ENCODE peak calls at places on chromosome 16, in four cellular contexts. One of them, this sample, is unnamed.

GRCh38 chr16:53434436-53435065 is at the start of gene RBL2:
- DNase-seq in fibroblast of pulmonary artery: peak
- DNase-seq in cardiac muscle cell: peak
- DNase-seq in MM.1S: peak
- DNase-seq in this sample: peak

GRCh38 chr16:88435437-88436355 is 17.4 kb upstream of the ZFPM1 start:
- DNase-seq in fibroblast of pulmonary artery: no peak
- DNase-seq in MM.1S: no peak
- DNase-seq in cardiac muscle cell: no peak
- DNase-seq in this sample: no peak

GRCh38 chr16:31487720-31488629 is 5.1 kb downstream of the SLC5A2 start:
- DNase-seq in cardiac muscle cell: peak
- DNase-seq in MM.1S: peak
- DNase-seq in fibroblast of pulmonary artery: no peak
- DNase-seq in this sample: peak

GRCh38 chr16:54210437-54211081 is 76.0 kb downstream of the IRX3 start:
- DNase-seq in MM.1S: no peak
- DNase-seq in fibroblast of pulmonary artery: no peak
- DNase-seq in cardiac muscle cell: no peak
- DNase-seq in this sample: no peak

GRCh38 chr16:12767897-12768296 is 35.8 kb downstream of the CPPED1 start:
- DNase-seq in cardiac muscle cell: peak
- DNase-seq in fibroblast of pulmonary artery: no peak
- DNase-seq in MM.1S: no peak
- DNase-seq in this sample: peak

GRCh38 chr16:4660454-4661007 is 32.8 kb upstream of the NUDT16L1 start:
- DNase-seq in MM.1S: no peak
- DNase-seq in cardiac muscle cell: peak
- DNase-seq in fibroblast of pulmonary artery: peak
- DNase-seq in this sample: peak

GRCh38 chr16:4675864-4676786 is 17.2 kb upstream of the NUDT16L1 start:
- DNase-seq in MM.1S: no peak
- DNase-seq in cardiac muscle cell: no peak
- DNase-seq in fibroblast of pulmonary artery: no peak
- DNase-seq in this sample: no peak

GRCh38 chr16:74667215-74667765 is 613 bp upstream of the RFWD3 start:
- DNase-seq in fibroblast of pulmonary artery: peak
- DNase-seq in MM.1S: peak
- DNase-seq in cardiac muscle cell: peak
- DNase-seq in this sample: peak

GRCh38 chr16:89409161-89409711 is 81.1 kb downstream of the ANKRD11 start:
- DNase-seq in cardiac muscle cell: peak
- DNase-seq in MM.1S: no peak
- DNase-seq in fibroblast of pulmonary artery: peak
- DNase-seq in this sample: peak

GRCh38 chr16:48607056-48607825 is 2.7 kb downstream of the N4BP1 start:
- DNase-seq in cardiac muscle cell: peak
- DNase-seq in fibroblast of pulmonary artery: peak
- DNase-seq in MM.1S: no peak
- DNase-seq in this sample: peak

GRCh38 chr16:56988161-56988947 is 1.0 kb upstream of the NLRC5 start:
- DNase-seq in cardiac muscle cell: peak
- DNase-seq in MM.1S: no peak
- DNase-seq in fibroblast of pulmonary artery: no peak
- DNase-seq in this sample: peak

GRCh38 chr16:56611281-56611833 is 3.0 kb downstream of the MT2A start:
- DNase-seq in fibroblast of pulmonary artery: peak
- DNase-seq in MM.1S: no peak
- DNase-seq in cardiac muscle cell: peak
- DNase-seq in this sample: peak

GRCh38 chr16:57607676-57608461 is 20.6 kb upstream of the ADGRG1 start:
- DNase-seq in MM.1S: no peak
- DNase-seq in cardiac muscle cell: no peak
- DNase-seq in fibroblast of pulmonary artery: no peak
- DNase-seq in this sample: no peak

GRCh38 chr16:27168790-27169189 is 34.5 kb upstream of the KDM8 start:
- DNase-seq in MM.1S: no peak
- DNase-seq in fibroblast of pulmonary artery: no peak
- DNase-seq in cardiac muscle cell: no peak
- DNase-seq in this sample: no peak

GRCh38 chr16:81647527-81647926 is 131.6 kb upstream of the PLCG2 start:
- DNase-seq in fibroblast of pulmonary artery: peak
- DNase-seq in cardiac muscle cell: no peak
- DNase-seq in MM.1S: no peak
- DNase-seq in this sample: peak

GRCh38 chr16:83967838-83968482 is at the start of gene NECAB2:
- DNase-seq in MM.1S: no peak
- DNase-seq in fibroblast of pulmonary artery: peak
- DNase-seq in cardiac muscle cell: peak
- DNase-seq in this sample: peak

GRCh38 chr16:57045694-57046381 is 46.5 kb upstream of the CPNE2 start:
- DNase-seq in fibroblast of pulmonary artery: peak
- DNase-seq in MM.1S: no peak
- DNase-seq in cardiac muscle cell: peak
- DNase-seq in this sample: peak

GRCh38 chr16:21227886-21228285 is 5.6 kb upstream of the ANKS4B start:
- DNase-seq in fibroblast of pulmonary artery: no peak
- DNase-seq in MM.1S: no peak
- DNase-seq in cardiac muscle cell: no peak
- DNase-seq in this sample: no peak

GRCh38 chr16:88891083-88891482 is 24.6 kb upstream of the PABPN1L start:
- DNase-seq in MM.1S: no peak
- DNase-seq in cardiac muscle cell: no peak
- DNase-seq in fibroblast of pulmonary artery: no peak
- DNase-seq in this sample: no peak

GRCh38 chr16:31400191-31400590 is 7.1 kb downstream of the ITGAD start:
- DNase-seq in fibroblast of pulmonary artery: no peak
- DNase-seq in MM.1S: no peak
- DNase-seq in cardiac muscle cell: no peak
- DNase-seq in this sample: no peak

GRCh38 chr16:83771306-83771942 is 36.4 kb upstream of the HSBP1 start:
- DNase-seq in cardiac muscle cell: peak
- DNase-seq in MM.1S: no peak
- DNase-seq in fibroblast of pulmonary artery: peak
- DNase-seq in this sample: peak

GRCh38 chr16:73143681-73144370 is 95.9 kb upstream of the ZFHX3 start:
- DNase-seq in MM.1S: no peak
- DNase-seq in fibroblast of pulmonary artery: no peak
- DNase-seq in cardiac muscle cell: peak
- DNase-seq in this sample: peak

GRCh38 chr16:3525951-3526350 is 25.1 kb downstream of the CLUAP1 start:
- DNase-seq in MM.1S: no peak
- DNase-seq in cardiac muscle cell: no peak
- DNase-seq in fibroblast of pulmonary artery: no peak
- DNase-seq in this sample: no peak
- H3K4me3 ChIP-seq in MM.1S: no peak
- H3K4me3 ChIP-seq in cardiac muscle cell: no peak
- H3K4me3 ChIP-seq in fibroblast of pulmonary artery: no peak
- H3K4me3 ChIP-seq in this sample: no peak

GRCh38 chr16:65959978-65960377 is 406.5 kb upstream of the CDH5 start:
- DNase-seq in cardiac muscle cell: peak
- DNase-seq in MM.1S: no peak
- DNase-seq in fibroblast of pulmonary artery: peak
- DNase-seq in this sample: peak

GRCh38 chr16:65961491-65962143 is 404.9 kb upstream of the CDH5 start:
- DNase-seq in cardiac muscle cell: no peak
- DNase-seq in fibroblast of pulmonary artery: no peak
- DNase-seq in MM.1S: no peak
- DNase-seq in this sample: peak

GRCh38 chr16:65965632-65966031 is 400.9 kb upstream of the CDH5 start:
- DNase-seq in fibroblast of pulmonary artery: no peak
- DNase-seq in cardiac muscle cell: no peak
- DNase-seq in MM.1S: no peak
- DNase-seq in this sample: no peak

GRCh38 chr16:65967376-65967775 is 399.1 kb upstream of the CDH5 start:
- DNase-seq in cardiac muscle cell: no peak
- DNase-seq in MM.1S: no peak
- DNase-seq in fibroblast of pulmonary artery: no peak
- DNase-seq in this sample: no peak

GRCh38 chr16:65964752-65965151 is 401.7 kb upstream of the CDH5 start:
- DNase-seq in MM.1S: no peak
- DNase-seq in cardiac muscle cell: no peak
- DNase-seq in fibroblast of pulmonary artery: no peak
- DNase-seq in this sample: no peak
- TF ChIP-seq CTCF in MM.1S: no peak
- TF ChIP-seq CTCF in cardiac muscle cell: no peak
- TF ChIP-seq CTCF in fibroblast of pulmonary artery: no peak
- TF ChIP-seq CTCF in this sample: no peak

DNA sequence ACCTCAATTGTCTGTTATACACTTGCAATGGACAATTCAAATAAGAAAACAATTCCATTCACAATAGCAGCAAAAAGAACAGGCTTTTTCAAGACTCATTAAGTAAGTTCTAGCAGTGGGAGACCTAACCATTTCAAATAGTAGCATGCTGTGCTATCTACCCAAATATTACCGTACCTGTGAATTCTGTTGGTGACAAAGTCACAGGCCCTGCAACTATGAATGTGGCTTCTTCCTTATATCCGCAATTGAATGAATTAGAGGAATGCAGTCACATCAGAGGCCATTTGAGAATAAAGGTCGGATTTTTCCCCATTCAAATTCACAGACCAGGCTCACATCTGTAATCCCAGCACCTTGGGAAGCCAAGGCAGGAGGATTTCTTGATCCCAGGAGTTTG is 800 bp upstream of the NME4 start:
- DNase-seq in fibroblast of pulmonary artery: no peak
- DNase-seq in cardiac muscle cell: no peak
- DNase-seq in MM.1S: no peak
- DNase-seq in this sample: no peak
- H3K4me3 ChIP-seq in fibroblast of pulmonary artery: peak
- H3K4me3 ChIP-seq in cardiac muscle cell: peak
- H3K4me3 ChIP-seq in MM.1S: peak
- H3K4me3 ChIP-seq in this sample: peak

GRCh38 chr16:85286970-85287814 is 174.9 kb upstream of the CIBAR2 start:
- DNase-seq in fibroblast of pulmonary artery: peak
- DNase-seq in MM.1S: no peak
- DNase-seq in cardiac muscle cell: peak
- DNase-seq in this sample: no peak
- TF ChIP-seq CTCF in fibroblast of pulmonary artery: no peak
- TF ChIP-seq CTCF in MM.1S: no peak
- TF ChIP-seq CTCF in cardiac muscle cell: no peak
- TF ChIP-seq CTCF in this sample: peak

DNA sequence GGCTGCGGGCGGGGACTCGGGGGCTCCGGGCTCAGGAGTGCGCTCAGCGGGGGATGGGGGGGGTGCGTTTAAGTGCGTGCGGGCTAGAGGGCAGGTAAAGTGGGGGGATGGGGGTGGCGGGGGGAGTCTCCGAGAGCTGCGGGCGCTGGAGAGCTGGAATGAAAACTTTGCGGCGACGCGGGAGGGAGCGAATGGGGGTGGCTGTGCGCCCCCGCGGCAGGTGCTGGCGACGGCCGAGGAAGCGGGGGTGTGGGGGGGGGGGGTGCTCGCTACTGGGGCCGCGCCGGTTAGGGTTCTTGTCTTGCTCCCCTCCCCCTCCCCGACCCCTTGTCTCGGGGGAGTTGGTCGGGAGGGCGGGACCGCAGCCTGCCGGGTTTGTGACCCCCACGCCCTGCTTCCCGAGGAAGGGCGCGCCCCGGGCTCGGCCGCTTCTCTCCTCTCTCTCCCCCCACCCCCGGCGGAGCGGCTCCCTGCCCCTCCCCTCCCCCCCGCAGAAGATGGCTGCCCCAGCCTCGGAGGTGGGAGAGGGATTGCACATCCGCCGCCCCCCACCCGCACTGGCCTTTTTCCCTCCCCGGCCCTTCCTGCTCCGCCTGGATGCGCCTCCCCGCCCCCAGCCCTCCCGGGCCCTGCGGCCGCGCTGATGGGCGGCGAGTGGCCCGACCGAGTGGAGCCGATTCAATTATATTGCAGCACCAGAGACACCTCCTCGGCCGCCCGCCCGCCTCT is 651 bp downstream of the GSE1 start:
- DNase-seq in MM.1S: no peak
- DNase-seq in fibroblast of pulmonary artery: no peak
- DNase-seq in cardiac muscle cell: peak
- DNase-seq in this sample: no peak
- H3K4me3 ChIP-seq in MM.1S: peak
- H3K4me3 ChIP-seq in fibroblast of pulmonary artery: peak
- H3K4me3 ChIP-seq in cardiac muscle cell: peak
- H3K4me3 ChIP-seq in this sample: peak

This sample was measured in choroid plexus epithelial cell.